ENCODE peak calls at places on chromosomes 6 and 20, in ten cellular contexts. Y is suprapubic skin; Z is GM06990; E is activated CD4-positive, alpha-beta T cell treated with anti-CD3 and anti-CD28 coated beads, Interleukin-2, amount 50 U/mL, for 1 hour; P is heart left ventricle; S is NCI-H1105 treated with DMSO at 0.1 percent for 48 hours; G is T-cell; W is heart right ventricle; R is cardiac fibroblast; J is NCI-H2171. L is an unnamed sample.

GRCh38 chr6:5453531-5453930 is 192.2 kb downstream of the FARS2 start:
- DNase-seq in J (peak), Y (no peak), S (peak), R (no peak), E (no peak), P (no peak), Z (no peak), G (no peak), W (no peak), L (no peak)

GRCh38 chr20:17227199-17227535 is 327 bp downstream of the PCSK2 start:
- DNase-seq in G (no peak), E (no peak), Z (no peak), R (no peak), P (no peak), S (peak), W (no peak), Y (no peak), J (no peak), L (no peak)

GRCh38 chr6:168385858-168386735 is 54.9 kb upstream of the SMOC2 start:
- DNase-seq in R (no peak), Y (no peak), W (no peak), S (no peak), E (no peak), G (no peak), P (no peak), J (no peak), Z (no peak), L (no peak)

GRCh38 chr6:5260111-5260620 is 584 bp downstream of the LYRM4 start:
- DNase-seq in Y (no peak), W (peak), P (peak), S (peak), E (peak), J (peak), G (peak), Z (peak), R (peak), L (peak)

GRCh38 chr6:118932421-118932820 is 2.5 kb downstream of the MCM9 start:
- DNase-seq in Y (no peak), S (no peak), R (no peak), J (no peak), Z (no peak), G (no peak), W (no peak), P (no peak), E (no peak), L (no peak)

GRCh38 chr20:33674294-33675126 is at the start of gene NECAB3:
- DNase-seq in Y (peak), W (peak), R (peak), S (peak), P (peak), G (no peak), J (peak), Z (peak), E (peak), L (peak)

GRCh38 chr6:1609662-1610496 is at the start of gene FOXC1:
- DNase-seq in W (peak), P (peak), G (no peak), Z (peak), J (no peak), E (no peak), Y (peak), R (peak), S (peak), L (no peak)

GRCh38 chr20:50191566-50192363 is 1.1 kb downstream of the CEBPB start:
- DNase-seq in W (no peak), E (peak), Y (peak), J (peak), P (peak), Z (peak), S (peak), R (peak), G (peak), L (peak)

GRCh38 chr20:5170341-5170740 is 43.5 kb downstream of the CDS2 start:
- DNase-seq in J (no peak), E (no peak), Z (no peak), W (no peak), P (no peak), S (no peak), R (no peak), Y (no peak), G (no peak), L (no peak)

GRCh38 chr6:170117111-170117972 is 173.5 kb downstream of the DLL1 start:
- DNase-seq in Z (no peak), P (peak), G (no peak), J (no peak), E (no peak), Y (peak), R (no peak), W (peak), S (no peak), L (peak)

GRCh38 chr6:12051861-12052368 is 39.8 kb downstream of the HIVEP1 start:
- DNase-seq in Z (peak), R (no peak), P (no peak), S (no peak), G (peak), J (no peak), E (peak), Y (no peak), W (no peak), L (no peak)

GRCh38 chr20:45039470-45039811 is 61.5 kb downstream of the KCNS1 start:
- DNase-seq in G (no peak), R (peak), P (no peak), W (no peak), Y (no peak), S (no peak), J (no peak), E (no peak), Z (no peak), L (no peak)

GRCh38 chr20:6744171-6744570 is 23.3 kb upstream of the BMP2 start:
- DNase-seq in S (no peak), E (no peak), P (no peak), J (no peak), R (no peak), W (no peak), G (no peak), Z (no peak), Y (no peak), L (no peak)

GRCh38 chr6:15501806-15502450 is 160.9 kb downstream of the DTNBP1 start:
- DNase-seq in S (no peak), Y (peak), P (no peak), Z (no peak), R (peak), J (no peak), G (no peak), W (peak), E (no peak), L (no peak)

GRCh38 chr6:2477723-2478122 is 232.3 kb upstream of the GMDS start:
- DNase-seq in R (no peak), J (no peak), E (no peak), P (no peak), G (no peak), Y (no peak), Z (no peak), S (no peak), W (no peak), L (no peak)

GRCh38 chr20:63546256-63546655 is 1.3 kb downstream of the SRMS start:
- DNase-seq in S (no peak), J (no peak), P (no peak), W (no peak), E (no peak), Y (no peak), G (no peak), Z (no peak), R (no peak), L (no peak)

GRCh38 chr6:125834347-125834746 is 43.6 kb downstream of the NCOA7 start:
- DNase-seq in G (peak), Y (no peak), J (no peak), R (no peak), S (no peak), W (no peak), P (no peak), E (peak), Z (no peak), L (no peak)

GRCh38 chr20:9506964-9507369 is 7.4 kb upstream of the LAMP5 start:
- DNase-seq in R (no peak), E (no peak), J (no peak), S (no peak), G (no peak), W (no peak), P (no peak), Z (no peak), Y (no peak), L (no peak)

GRCh38 chr6:45713981-45714685 is 301.5 kb downstream of the CLIC5 start:
- DNase-seq in S (no peak), Z (no peak), W (no peak), J (no peak), P (no peak), R (no peak), Y (no peak), G (no peak), E (no peak), L (peak)

GRCh38 chr20:39812116-39812515 is 850.0 kb downstream of the DHX35 start:
- DNase-seq in G (no peak), Y (no peak), E (no peak), S (peak), J (no peak), W (no peak), P (no peak), Z (no peak), R (no peak), L (no peak)

GRCh38 chr6:130587778-130588520 is 222.1 kb downstream of the TMEM200A start:
- DNase-seq in R (peak), Z (no peak), G (no peak), P (no peak), E (no peak), S (no peak), J (no peak), W (no peak), Y (no peak), L (no peak)

GRCh38 chr6:27752038-27752885 is 159.9 kb downstream of the OR2B2 start:
- DNase-seq in W (peak), Y (peak), R (peak), E (peak), Z (peak), G (peak), P (peak), J (peak), S (peak), L (no peak)

GRCh38 chr6:90544741-90545140 is 42.1 kb downstream of the MAP3K7 start:
- DNase-seq in P (no peak), R (no peak), Y (no peak), E (no peak), G (no peak), J (no peak), Z (no peak), S (no peak), W (no peak), L (no peak)

GRCh38 chr6:32662836-32663235 is 3.6 kb downstream of the HLA-DQB1 start:
- DNase-seq in G (no peak), Y (no peak), Z (no peak), E (no peak), W (no peak), J (no peak), P (no peak), R (no peak), S (no peak), L (no peak)

GRCh38 chr20:21323640-21324039 is 20.5 kb downstream of the XRN2 start:
- DNase-seq in G (no peak), S (no peak), P (no peak), Z (no peak), Y (no peak), E (no peak), J (no peak), R (peak), W (no peak), L (no peak)

L was measured in type B pancreatic cell.